ENCODE peak calls at places on chromosomes 13 and 19, in eight cellular contexts. One of them, this sample, is unnamed.

GRCh38 chr19:53132231-53132991 is at the start of gene ZNF415:
- DNase-seq in neuronal stem cell: peak
- DNase-seq in adrenal gland: peak
- DNase-seq in NCI-H82: peak
- DNase-seq in RPMI7951: peak
- DNase-seq in stimulated activated CD8-positive, alpha-beta memory T cell treated with anti-CD3 and anti-CD28 coated beads, Interleukin-2, amount 100 ng/mL, for 1 hour: peak
- DNase-seq in A172: no peak
- DNase-seq in DMS 273 treated with DMSO at 0.1 percent for 48 hours: peak
- DNase-seq in this sample: no peak

GRCh38 chr13:82480415-82480814 is 1401.9 kb downstream of the SLITRK1 start:
- DNase-seq in NCI-H82: peak
- DNase-seq in RPMI7951: no peak
- DNase-seq in DMS 273 treated with DMSO at 0.1 percent for 48 hours: no peak
- DNase-seq in A172: no peak
- DNase-seq in neuronal stem cell: no peak
- DNase-seq in stimulated activated CD8-positive, alpha-beta memory T cell treated with anti-CD3 and anti-CD28 coated beads, Interleukin-2, amount 100 ng/mL, for 1 hour: no peak
- DNase-seq in adrenal gland: no peak
- DNase-seq in this sample: peak

GRCh38 chr19:53586277-53586691 is 45.5 kb upstream of the DPRX start:
- DNase-seq in adrenal gland: no peak
- DNase-seq in A172: no peak
- DNase-seq in DMS 273 treated with DMSO at 0.1 percent for 48 hours: no peak
- DNase-seq in stimulated activated CD8-positive, alpha-beta memory T cell treated with anti-CD3 and anti-CD28 coated beads, Interleukin-2, amount 100 ng/mL, for 1 hour: no peak
- DNase-seq in NCI-H82: no peak
- DNase-seq in RPMI7951: no peak
- DNase-seq in neuronal stem cell: no peak
- DNase-seq in this sample: no peak

GRCh38 chr19:49071860-49072547 is 495 bp downstream of the KCNA7 start:
- DNase-seq in NCI-H82: peak
- DNase-seq in stimulated activated CD8-positive, alpha-beta memory T cell treated with anti-CD3 and anti-CD28 coated beads, Interleukin-2, amount 100 ng/mL, for 1 hour: no peak
- DNase-seq in neuronal stem cell: peak
- DNase-seq in adrenal gland: no peak
- DNase-seq in DMS 273 treated with DMSO at 0.1 percent for 48 hours: no peak
- DNase-seq in RPMI7951: no peak
- DNase-seq in A172: no peak
- DNase-seq in this sample: peak

GRCh38 chr13:34419025-34419424 is 523.0 kb upstream of the NBEA start:
- DNase-seq in A172: no peak
- DNase-seq in stimulated activated CD8-positive, alpha-beta memory T cell treated with anti-CD3 and anti-CD28 coated beads, Interleukin-2, amount 100 ng/mL, for 1 hour: no peak
- DNase-seq in NCI-H82: no peak
- DNase-seq in adrenal gland: no peak
- DNase-seq in DMS 273 treated with DMSO at 0.1 percent for 48 hours: no peak
- DNase-seq in neuronal stem cell: no peak
- DNase-seq in RPMI7951: no peak
- DNase-seq in this sample: no peak

GRCh38 chr13:27621116-27621365 is 651 bp upstream of the POLR1D start:
- DNase-seq in A172: no peak
- DNase-seq in stimulated activated CD8-positive, alpha-beta memory T cell treated with anti-CD3 and anti-CD28 coated beads, Interleukin-2, amount 100 ng/mL, for 1 hour: no peak
- DNase-seq in adrenal gland: no peak
- DNase-seq in DMS 273 treated with DMSO at 0.1 percent for 48 hours: no peak
- DNase-seq in RPMI7951: peak
- DNase-seq in NCI-H82: no peak
- DNase-seq in neuronal stem cell: no peak
- DNase-seq in this sample: no peak

GRCh38 chr19:58513213-58513693 is 1.5 kb upstream of the SLC27A5 start:
- DNase-seq in A172: no peak
- DNase-seq in stimulated activated CD8-positive, alpha-beta memory T cell treated with anti-CD3 and anti-CD28 coated beads, Interleukin-2, amount 100 ng/mL, for 1 hour: no peak
- DNase-seq in neuronal stem cell: no peak
- DNase-seq in RPMI7951: no peak
- DNase-seq in NCI-H82: no peak
- DNase-seq in DMS 273 treated with DMSO at 0.1 percent for 48 hours: no peak
- DNase-seq in adrenal gland: no peak
- DNase-seq in this sample: no peak

GRCh38 chr19:35902870-35903475 is 644 bp downstream of the HCST start:
- DNase-seq in stimulated activated CD8-positive, alpha-beta memory T cell treated with anti-CD3 and anti-CD28 coated beads, Interleukin-2, amount 100 ng/mL, for 1 hour: no peak
- DNase-seq in neuronal stem cell: no peak
- DNase-seq in A172: no peak
- DNase-seq in RPMI7951: no peak
- DNase-seq in NCI-H82: no peak
- DNase-seq in adrenal gland: no peak
- DNase-seq in DMS 273 treated with DMSO at 0.1 percent for 48 hours: no peak
- DNase-seq in this sample: no peak

GRCh38 chr13:27665761-27666160 is 44.1 kb downstream of the POLR1D start:
- DNase-seq in RPMI7951: no peak
- DNase-seq in A172: no peak
- DNase-seq in NCI-H82: no peak
- DNase-seq in DMS 273 treated with DMSO at 0.1 percent for 48 hours: no peak
- DNase-seq in neuronal stem cell: no peak
- DNase-seq in stimulated activated CD8-positive, alpha-beta memory T cell treated with anti-CD3 and anti-CD28 coated beads, Interleukin-2, amount 100 ng/mL, for 1 hour: no peak
- DNase-seq in adrenal gland: no peak
- DNase-seq in this sample: no peak

GRCh38 chr19:50333235-50333736 is 4.1 kb upstream of the KCNC3 start:
- DNase-seq in NCI-H82: peak
- DNase-seq in DMS 273 treated with DMSO at 0.1 percent for 48 hours: peak
- DNase-seq in stimulated activated CD8-positive, alpha-beta memory T cell treated with anti-CD3 and anti-CD28 coated beads, Interleukin-2, amount 100 ng/mL, for 1 hour: peak
- DNase-seq in RPMI7951: peak
- DNase-seq in A172: peak
- DNase-seq in neuronal stem cell: peak
- DNase-seq in adrenal gland: peak
- DNase-seq in this sample: peak

GRCh38 chr19:46373573-46374359 is 26.9 kb downstream of the PPP5C start:
- DNase-seq in NCI-H82: no peak
- DNase-seq in RPMI7951: peak
- DNase-seq in stimulated activated CD8-positive, alpha-beta memory T cell treated with anti-CD3 and anti-CD28 coated beads, Interleukin-2, amount 100 ng/mL, for 1 hour: no peak
- DNase-seq in neuronal stem cell: peak
- DNase-seq in adrenal gland: peak
- DNase-seq in A172: peak
- DNase-seq in DMS 273 treated with DMSO at 0.1 percent for 48 hours: peak
- DNase-seq in this sample: no peak

GRCh38 chr19:32558607-32559228 is 22.3 kb upstream of the PDCD5 start:
- DNase-seq in stimulated activated CD8-positive, alpha-beta memory T cell treated with anti-CD3 and anti-CD28 coated beads, Interleukin-2, amount 100 ng/mL, for 1 hour: no peak
- DNase-seq in neuronal stem cell: no peak
- DNase-seq in A172: no peak
- DNase-seq in NCI-H82: no peak
- DNase-seq in DMS 273 treated with DMSO at 0.1 percent for 48 hours: no peak
- DNase-seq in adrenal gland: no peak
- DNase-seq in RPMI7951: peak
- DNase-seq in this sample: no peak

GRCh38 chr13:51971520-51972426 is 39.5 kb downstream of the ATP7B start:
- DNase-seq in stimulated activated CD8-positive, alpha-beta memory T cell treated with anti-CD3 and anti-CD28 coated beads, Interleukin-2, amount 100 ng/mL, for 1 hour: no peak
- DNase-seq in A172: no peak
- DNase-seq in RPMI7951: no peak
- DNase-seq in NCI-H82: no peak
- DNase-seq in neuronal stem cell: no peak
- DNase-seq in DMS 273 treated with DMSO at 0.1 percent for 48 hours: no peak
- DNase-seq in adrenal gland: no peak
- DNase-seq in this sample: no peak

GRCh38 chr13:110306960-110307696 is at the start of the genes COL4A1 and COL4A2:
- DNase-seq in A172: peak
- DNase-seq in stimulated activated CD8-positive, alpha-beta memory T cell treated with anti-CD3 and anti-CD28 coated beads, Interleukin-2, amount 100 ng/mL, for 1 hour: no peak
- DNase-seq in DMS 273 treated with DMSO at 0.1 percent for 48 hours: peak
- DNase-seq in RPMI7951: peak
- DNase-seq in NCI-H82: peak
- DNase-seq in adrenal gland: peak
- DNase-seq in neuronal stem cell: peak
- DNase-seq in this sample: peak

GRCh38 chr19:39924952-39925351 is 9.5 kb downstream of the FCGBP start:
- DNase-seq in RPMI7951: no peak
- DNase-seq in NCI-H82: no peak
- DNase-seq in adrenal gland: no peak
- DNase-seq in neuronal stem cell: no peak
- DNase-seq in stimulated activated CD8-positive, alpha-beta memory T cell treated with anti-CD3 and anti-CD28 coated beads, Interleukin-2, amount 100 ng/mL, for 1 hour: no peak
- DNase-seq in DMS 273 treated with DMSO at 0.1 percent for 48 hours: no peak
- DNase-seq in A172: no peak
- DNase-seq in this sample: no peak

GRCh38 chr19:21566073-21566472 is 60.7 kb downstream of the ZNF429 start:
- DNase-seq in RPMI7951: peak
- DNase-seq in A172: no peak
- DNase-seq in neuronal stem cell: no peak
- DNase-seq in NCI-H82: peak
- DNase-seq in DMS 273 treated with DMSO at 0.1 percent for 48 hours: no peak
- DNase-seq in adrenal gland: no peak
- DNase-seq in stimulated activated CD8-positive, alpha-beta memory T cell treated with anti-CD3 and anti-CD28 coated beads, Interleukin-2, amount 100 ng/mL, for 1 hour: no peak
- DNase-seq in this sample: no peak

GRCh38 chr19:58248886-58249285 is 20.2 kb downstream of the ZNF544 start:
- DNase-seq in stimulated activated CD8-positive, alpha-beta memory T cell treated with anti-CD3 and anti-CD28 coated beads, Interleukin-2, amount 100 ng/mL, for 1 hour: no peak
- DNase-seq in neuronal stem cell: no peak
- DNase-seq in DMS 273 treated with DMSO at 0.1 percent for 48 hours: no peak
- DNase-seq in A172: no peak
- DNase-seq in adrenal gland: no peak
- DNase-seq in RPMI7951: no peak
- DNase-seq in NCI-H82: no peak
- DNase-seq in this sample: no peak

GRCh38 chr13:33262069-33262487 is 23.5 kb downstream of the STARD13 start:
- DNase-seq in stimulated activated CD8-positive, alpha-beta memory T cell treated with anti-CD3 and anti-CD28 coated beads, Interleukin-2, amount 100 ng/mL, for 1 hour: no peak
- DNase-seq in neuronal stem cell: no peak
- DNase-seq in A172: peak
- DNase-seq in RPMI7951: no peak
- DNase-seq in adrenal gland: peak
- DNase-seq in DMS 273 treated with DMSO at 0.1 percent for 48 hours: no peak
- DNase-seq in NCI-H82: no peak
- DNase-seq in this sample: no peak

GRCh38 chr19:1268392-1269064 is 604 bp upstream of the CIRBP start:
- DNase-seq in DMS 273 treated with DMSO at 0.1 percent for 48 hours: no peak
- DNase-seq in adrenal gland: peak
- DNase-seq in RPMI7951: no peak
- DNase-seq in stimulated activated CD8-positive, alpha-beta memory T cell treated with anti-CD3 and anti-CD28 coated beads, Interleukin-2, amount 100 ng/mL, for 1 hour: no peak
- DNase-seq in NCI-H82: no peak
- DNase-seq in neuronal stem cell: no peak
- DNase-seq in A172: no peak
- DNase-seq in this sample: no peak

GRCh38 chr19:18696023-18696422 is 12.5 kb downstream of the CRTC1 start:
- DNase-seq in DMS 273 treated with DMSO at 0.1 percent for 48 hours: no peak
- DNase-seq in RPMI7951: no peak
- DNase-seq in NCI-H82: no peak
- DNase-seq in adrenal gland: no peak
- DNase-seq in neuronal stem cell: no peak
- DNase-seq in A172: no peak
- DNase-seq in stimulated activated CD8-positive, alpha-beta memory T cell treated with anti-CD3 and anti-CD28 coated beads, Interleukin-2, amount 100 ng/mL, for 1 hour: no peak
- DNase-seq in this sample: no peak

GRCh38 chr19:31838163-31838798 is 489.0 kb upstream of the TSHZ3 start:
- DNase-seq in A172: no peak
- DNase-seq in stimulated activated CD8-positive, alpha-beta memory T cell treated with anti-CD3 and anti-CD28 coated beads, Interleukin-2, amount 100 ng/mL, for 1 hour: no peak
- DNase-seq in DMS 273 treated with DMSO at 0.1 percent for 48 hours: no peak
- DNase-seq in adrenal gland: no peak
- DNase-seq in NCI-H82: no peak
- DNase-seq in RPMI7951: no peak
- DNase-seq in neuronal stem cell: peak
- DNase-seq in this sample: no peak

GRCh38 chr13:68257111-68257842 is 1027.1 kb upstream of the PCDH9 start:
- DNase-seq in RPMI7951: no peak
- DNase-seq in NCI-H82: peak
- DNase-seq in stimulated activated CD8-positive, alpha-beta memory T cell treated with anti-CD3 and anti-CD28 coated beads, Interleukin-2, amount 100 ng/mL, for 1 hour: no peak
- DNase-seq in A172: peak
- DNase-seq in adrenal gland: no peak
- DNase-seq in DMS 273 treated with DMSO at 0.1 percent for 48 hours: no peak
- DNase-seq in neuronal stem cell: no peak
- DNase-seq in this sample: peak

GRCh38 chr19:42121666-42122069 is 10.6 kb downstream of the POU2F2 start:
- DNase-seq in neuronal stem cell: no peak
- DNase-seq in stimulated activated CD8-positive, alpha-beta memory T cell treated with anti-CD3 and anti-CD28 coated beads, Interleukin-2, amount 100 ng/mL, for 1 hour: peak
- DNase-seq in DMS 273 treated with DMSO at 0.1 percent for 48 hours: no peak
- DNase-seq in A172: peak
- DNase-seq in RPMI7951: peak
- DNase-seq in NCI-H82: no peak
- DNase-seq in adrenal gland: peak
- DNase-seq in this sample: no peak

GRCh38 chr13:31639443-31640163 is 99.7 kb upstream of the RXFP2 start:
- DNase-seq in stimulated activated CD8-positive, alpha-beta memory T cell treated with anti-CD3 and anti-CD28 coated beads, Interleukin-2, amount 100 ng/mL, for 1 hour: no peak
- DNase-seq in adrenal gland: no peak
- DNase-seq in A172: no peak
- DNase-seq in DMS 273 treated with DMSO at 0.1 percent for 48 hours: no peak
- DNase-seq in NCI-H82: peak
- DNase-seq in neuronal stem cell: no peak
- DNase-seq in RPMI7951: peak
- DNase-seq in this sample: no peak

GRCh38 chr13:18949489-18949761 is 232.2 kb downstream of the TUBA3C start:
- DNase-seq in NCI-H82: no peak
- DNase-seq in stimulated activated CD8-positive, alpha-beta memory T cell treated with anti-CD3 and anti-CD28 coated beads, Interleukin-2, amount 100 ng/mL, for 1 hour: no peak
- DNase-seq in RPMI7951: no peak
- DNase-seq in DMS 273 treated with DMSO at 0.1 percent for 48 hours: no peak
- DNase-seq in A172: no peak
- DNase-seq in neuronal stem cell: no peak
- DNase-seq in adrenal gland: no peak
- DNase-seq in this sample: no peak

GRCh38 chr13:95474992-95475391 is 77.5 kb upstream of the CLDN10 start:
- DNase-seq in RPMI7951: no peak
- DNase-seq in neuronal stem cell: no peak
- DNase-seq in adrenal gland: no peak
- DNase-seq in NCI-H82: peak
- DNase-seq in DMS 273 treated with DMSO at 0.1 percent for 48 hours: no peak
- DNase-seq in stimulated activated CD8-positive, alpha-beta memory T cell treated with anti-CD3 and anti-CD28 coated beads, Interleukin-2, amount 100 ng/mL, for 1 hour: no peak
- DNase-seq in A172: no peak
- DNase-seq in this sample: no peak

GRCh38 chr19:12801466-12802266 is at the start of the genes PRDX2 and THSD8:
- DNase-seq in stimulated activated CD8-positive, alpha-beta memory T cell treated with anti-CD3 and anti-CD28 coated beads, Interleukin-2, amount 100 ng/mL, for 1 hour: no peak
- DNase-seq in NCI-H82: peak
- DNase-seq in adrenal gland: peak
- DNase-seq in A172: no peak
- DNase-seq in neuronal stem cell: peak
- DNase-seq in RPMI7951: peak
- DNase-seq in DMS 273 treated with DMSO at 0.1 percent for 48 hours: peak
- DNase-seq in this sample: peak

GRCh38 chr13:23922005-23922932 is 25.0 kb upstream of the C1QTNF9B start:
- DNase-seq in A172: no peak
- DNase-seq in DMS 273 treated with DMSO at 0.1 percent for 48 hours: no peak
- DNase-seq in stimulated activated CD8-positive, alpha-beta memory T cell treated with anti-CD3 and anti-CD28 coated beads, Interleukin-2, amount 100 ng/mL, for 1 hour: no peak
- DNase-seq in adrenal gland: no peak
- DNase-seq in neuronal stem cell: no peak
- DNase-seq in RPMI7951: no peak
- DNase-seq in NCI-H82: no peak
- DNase-seq in this sample: no peak

GRCh38 chr19:8403098-8403819 is 9.8 kb upstream of the MARCHF2 start:
- DNase-seq in A172: no peak
- DNase-seq in RPMI7951: no peak
- DNase-seq in adrenal gland: no peak
- DNase-seq in stimulated activated CD8-positive, alpha-beta memory T cell treated with anti-CD3 and anti-CD28 coated beads, Interleukin-2, amount 100 ng/mL, for 1 hour: no peak
- DNase-seq in neuronal stem cell: no peak
- DNase-seq in NCI-H82: no peak
- DNase-seq in DMS 273 treated with DMSO at 0.1 percent for 48 hours: no peak
- DNase-seq in this sample: no peak

GRCh38 chr19:49362926-49363264 is 679 bp upstream of the TEAD2 start:
- DNase-seq in adrenal gland: peak
- DNase-seq in DMS 273 treated with DMSO at 0.1 percent for 48 hours: no peak
- DNase-seq in stimulated activated CD8-positive, alpha-beta memory T cell treated with anti-CD3 and anti-CD28 coated beads, Interleukin-2, amount 100 ng/mL, for 1 hour: no peak
- DNase-seq in RPMI7951: no peak
- DNase-seq in neuronal stem cell: peak
- DNase-seq in NCI-H82: no peak
- DNase-seq in A172: no peak
- DNase-seq in this sample: peak

GRCh38 chr13:69970521-69970920 is 137.1 kb upstream of the ATXN8OS start:
- DNase-seq in neuronal stem cell: no peak
- DNase-seq in A172: peak
- DNase-seq in adrenal gland: no peak
- DNase-seq in RPMI7951: no peak
- DNase-seq in NCI-H82: no peak
- DNase-seq in DMS 273 treated with DMSO at 0.1 percent for 48 hours: no peak
- DNase-seq in stimulated activated CD8-positive, alpha-beta memory T cell treated with anti-CD3 and anti-CD28 coated beads, Interleukin-2, amount 100 ng/mL, for 1 hour: no peak
- DNase-seq in this sample: no peak